ENCODE peak calls at places on chromosomes 7 and 10, in eight cellular contexts. W, G, J, L, D, C, Q and O are unnamed samples.

GRCh38 chr10:14571866-14572507 is 202.7 kb downstream of the FAM107B start:
- DNase-seq in W (peak), G (no peak), J (no peak), L (peak), D (peak), C (peak), Q (no peak), O (no peak)

GRCh38 chr7:110529175-110529574 is 561.8 kb upstream of the LRRN3 start:
- DNase-seq in W (no peak), G (no peak), J (no peak), L (no peak), D (no peak), C (no peak), Q (no peak), O (no peak)

GRCh38 chr10:82396886-82397285 is 521.9 kb downstream of the NRG3 start:
- DNase-seq in W (no peak), G (no peak), J (no peak), L (no peak), D (no peak), C (no peak), Q (no peak), O (no peak)

GRCh38 chr7:39085590-39086049 is 107.9 kb downstream of the POU6F2 start:
- DNase-seq in W (no peak), G (no peak), J (no peak), L (peak), D (no peak), C (no peak), Q (no peak), O (no peak)

GRCh38 chr7:144158861-144159260 is 24.4 kb upstream of the CTAGE4 start:
- DNase-seq in W (no peak), G (no peak), J (no peak), L (no peak), D (no peak), C (no peak), Q (no peak), O (no peak)

GRCh38 chr7:148483515-148483914 is 107.1 kb upstream of the C7orf33 start:
- DNase-seq in W (no peak), G (no peak), J (no peak), L (no peak), D (no peak), C (no peak), Q (no peak), O (no peak)

GRCh38 chr7:151978616-151979015 is 22.4 kb downstream of the GALNTL5 start:
- DNase-seq in W (no peak), G (no peak), J (no peak), L (no peak), D (no peak), C (no peak), Q (no peak), O (no peak)

GRCh38 chr10:17049195-17049594 is 80.4 kb downstream of the CUBN start:
- DNase-seq in W (no peak), G (no peak), J (no peak), L (no peak), D (no peak), C (no peak), Q (no peak), O (no peak)

GRCh38 chr10:65581426-65582026 is 1344.3 kb upstream of the LRRTM3 start:
- DNase-seq in W (no peak), G (no peak), J (no peak), L (no peak), D (no peak), C (no peak), Q (no peak), O (no peak)

GRCh38 chr7:16067695-16068094 is 353.6 kb downstream of the CRPPA start:
- DNase-seq in W (no peak), G (no peak), J (no peak), L (no peak), D (no peak), C (no peak), Q (no peak), O (no peak)

GRCh38 chr10:62585211-62585758 is 211.1 kb downstream of the ZNF365 start:
- DNase-seq in W (no peak), G (no peak), J (no peak), L (no peak), D (no peak), C (no peak), Q (no peak), O (no peak)

GRCh38 chr7:148028165-148028564 is 562.4 kb upstream of the C7orf33 start:
- DNase-seq in W (no peak), G (no peak), J (no peak), L (no peak), D (no peak), C (no peak), Q (no peak), O (no peak)

GRCh38 chr10:99569253-99569939 is 36.7 kb downstream of the NKX2-3 start:
- DNase-seq in W (no peak), G (no peak), J (no peak), L (no peak), D (no peak), C (no peak), Q (no peak), O (no peak)

GRCh38 chr10:87952612-87953011 is 89.2 kb downstream of the PTEN start:
- DNase-seq in W (no peak), G (no peak), J (no peak), L (no peak), D (no peak), C (no peak), Q (no peak), O (no peak)

GRCh38 chr10:8663131-8663530 is 608.6 kb downstream of the GATA3 start:
- DNase-seq in W (no peak), G (no peak), J (no peak), L (no peak), D (no peak), C (no peak), Q (no peak), O (no peak)

GRCh38 chr7:67870396-67870795 is 873.8 kb downstream of the TYW1 start:
- DNase-seq in W (no peak), G (no peak), J (no peak), L (no peak), D (no peak), C (no peak), Q (no peak), O (no peak)